ENCODE peak calls at places on chromosomes 6 and 20, in nine cellular contexts. R, D, B, X, S, Y, K, U and F are unnamed samples.

GRCh38 chr6:98944598-98945011 is 3.1 kb downstream of the FBXL4 start:
- DNase-seq in R (peak), D (no peak), B (no peak), X (no peak), S (peak), Y (no peak), K (no peak), U (no peak), F (no peak)

GRCh38 chr20:52280407-52280806 is 88.8 kb upstream of the ZFP64 start:
- DNase-seq in R (no peak), D (no peak), B (no peak), X (no peak), S (no peak), Y (no peak), K (no peak), U (no peak), F (no peak)

GRCh38 chr6:28489366-28490190 is 26.0 kb downstream of the GPX6 start:
- DNase-seq in R (no peak), D (peak), B (peak), X (peak), S (no peak), Y (peak), K (peak), U (peak), F (no peak)

GRCh38 chr6:18324708-18325047 is 60.3 kb upstream of the DEK start:
- DNase-seq in R (no peak), D (no peak), B (no peak), X (no peak), S (no peak), Y (no peak), K (no peak), U (no peak), F (no peak)

GRCh38 chr20:24378651-24379050 is 90.8 kb upstream of the SYNDIG1 start:
- DNase-seq in R (no peak), D (no peak), B (no peak), X (no peak), S (no peak), Y (no peak), K (no peak), U (no peak), F (no peak)

GRCh38 chr6:57158658-57159057 is 13.5 kb upstream of the BAG2 start:
- DNase-seq in R (no peak), D (no peak), B (no peak), X (no peak), S (no peak), Y (no peak), K (peak), U (no peak), F (no peak)

GRCh38 chr20:41072919-41073318 is 44.3 kb downstream of the TOP1 start:
- DNase-seq in R (no peak), D (no peak), B (no peak), X (no peak), S (no peak), Y (no peak), K (peak), U (no peak), F (no peak)

GRCh38 chr6:13883966-13884365 is 40.8 kb upstream of the RNF182 start:
- DNase-seq in R (no peak), D (no peak), B (no peak), X (no peak), S (no peak), Y (no peak), K (no peak), U (no peak), F (no peak)

GRCh38 chr20:24770628-24771556 is 178.2 kb upstream of the CST7 start:
- DNase-seq in R (no peak), D (no peak), B (no peak), X (no peak), S (no peak), Y (no peak), K (no peak), U (no peak), F (no peak)

GRCh38 chr6:138285800-138286199 is 67.5 kb upstream of the PBOV1 start:
- DNase-seq in R (no peak), D (no peak), B (no peak), X (no peak), S (no peak), Y (no peak), K (no peak), U (no peak), F (no peak)

GRCh38 chr20:36562724-36563123 is 10.7 kb upstream of the TGIF2 start:
- DNase-seq in R (no peak), D (no peak), B (no peak), X (no peak), S (no peak), Y (no peak), K (no peak), U (no peak), F (no peak)